ENCODE peak calls at places on chromosomes 1 and 21, in four cellular contexts. Z is ascending aorta, T is A549, U is breast epithelium. K is an unnamed sample.

GRCh38 chr1:31760901-31761470 is 3.2 kb downstream of the ADGRB2 start:
- DNase-seq in Z (peak; percentile 49), T (peak; percentile 58), U (peak; percentile 68), K (no peak)

GRCh38 chr1:94924967-94925366 is 1.9 kb downstream of the CNN3 start:
- DNase-seq in Z (no peak), U (no peak), T (no peak), K (no peak)

GRCh38 chr1:116403506-116404136 is 30.6 kb downstream of the ATP1A1 start:
- DNase-seq in T (no peak), U (no peak), Z (no peak), K (no peak)

GRCh38 chr1:173868266-173869107 is at the start of gene ZBTB37:
- DNase-seq in Z (peak; percentile 43), T (peak; percentile 91), U (peak; percentile 91), K (no peak)

GRCh38 chr21:45603481-45603880 is 40.0 kb upstream of the PCBP3 start:
- DNase-seq in U (no peak), T (no peak), Z (no peak), K (no peak)

GRCh38 chr1:7704214-7705047 is 66.7 kb upstream of the VAMP3 start:
- DNase-seq in Z (peak; percentile 82), T (peak; percentile 83), U (peak; percentile 97), K (peak; percentile 55)

GRCh38 chr21:39114871-39115658 is 68.2 kb downstream of the PSMG1 start:
- DNase-seq in Z (no peak), U (no peak), T (no peak), K (no peak)

GRCh38 chr1:79497193-79497773 is 490.8 kb upstream of the ADGRL4 start:
- DNase-seq in U (no peak), T (peak; percentile 20), Z (no peak), K (no peak)

GRCh38 chr1:247402099-247402706 is 13.8 kb upstream of the NLRP3 start:
- DNase-seq in T (no peak), U (no peak), Z (no peak), K (no peak)

GRCh38 chr1:113809651-113810602 is 2.3 kb downstream of the RSBN1 start:
- DNase-seq in U (no peak), Z (no peak), T (peak; percentile 24), K (no peak)

GRCh38 chr1:116255933-116256649 is 117.0 kb upstream of the ATP1A1 start:
- DNase-seq in U (no peak), Z (no peak), T (no peak), K (no peak)

DNA sequence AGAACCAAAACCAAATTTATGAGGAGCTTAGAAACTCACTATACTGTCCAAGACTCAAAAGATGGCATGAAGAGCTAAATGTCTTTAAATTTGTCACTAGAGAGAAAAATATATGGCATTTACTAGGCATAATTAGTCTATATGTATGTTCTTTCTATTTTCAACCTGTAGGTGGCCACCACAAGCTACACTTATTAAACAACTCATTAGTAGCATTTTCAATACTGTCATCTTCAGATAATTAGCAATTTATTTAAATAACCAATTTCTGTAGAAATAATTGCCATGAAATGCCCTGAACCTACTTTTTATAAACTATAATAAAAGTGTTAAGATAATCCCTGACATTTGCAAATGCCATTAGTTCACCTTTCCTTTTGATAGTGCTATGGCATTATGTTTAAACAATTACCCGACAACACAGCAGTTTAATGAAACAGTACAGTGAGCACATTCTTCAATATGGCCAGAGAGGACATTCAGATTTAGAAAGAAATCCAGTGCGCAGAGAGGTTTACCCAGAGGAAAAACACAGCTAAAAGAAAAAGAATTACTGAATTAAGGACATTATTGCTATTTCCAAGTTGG is 522.5 kb downstream of the PTBP2 start:
- DNase-seq in T (peak; percentile 4), U (no peak), Z (no peak), K (no peak)
- TF ChIP-seq CTCF in T (peak; percentile 53), U (no peak), Z (no peak), K (peak; percentile 34)

GRCh38 chr21:21148009-21148408 is 149.8 kb downstream of the NCAM2 start:
- DNase-seq in Z (no peak), T (no peak), U (no peak), K (no peak)

GRCh38 chr21:21147374-21147745 is 149.2 kb downstream of the NCAM2 start:
- DNase-seq in U (no peak), Z (no peak), T (no peak), K (no peak)

GRCh38 chr21:21146587-21147373 is 148.6 kb downstream of the NCAM2 start:
- DNase-seq in U (no peak), Z (no peak), T (no peak), K (no peak)

GRCh38 chr21:21148514-21148913 is 150.3 kb downstream of the NCAM2 start:
- DNase-seq in T (no peak), U (no peak), Z (no peak), K (no peak)

DNA sequence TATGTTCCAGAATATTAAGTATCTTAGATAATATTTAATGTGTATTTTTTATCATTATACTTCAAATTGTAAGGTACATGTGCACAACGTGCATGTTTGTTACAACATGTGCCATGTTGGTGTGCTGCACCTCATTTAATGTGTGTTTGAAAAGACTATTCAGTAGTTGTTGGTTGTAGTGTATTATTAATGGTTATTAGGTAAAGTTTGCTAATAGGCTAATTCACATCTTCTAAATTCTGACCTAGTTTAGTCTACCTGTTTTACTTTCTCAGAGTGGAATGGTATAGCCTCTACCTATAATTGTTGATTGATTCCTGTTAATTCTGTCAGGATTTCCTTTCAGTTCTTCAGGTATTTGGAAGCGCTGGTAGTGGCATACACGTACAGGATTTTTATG is 153.0 kb downstream of the NCAM2 start:
- DNase-seq in T (no peak), Z (no peak), U (no peak), K (no peak)
- H3K4me3 ChIP-seq in T (no peak overlapping the region), Z (no peak overlapping the region), U (no peak overlapping the region), K (no peak overlapping the region)

DNA sequence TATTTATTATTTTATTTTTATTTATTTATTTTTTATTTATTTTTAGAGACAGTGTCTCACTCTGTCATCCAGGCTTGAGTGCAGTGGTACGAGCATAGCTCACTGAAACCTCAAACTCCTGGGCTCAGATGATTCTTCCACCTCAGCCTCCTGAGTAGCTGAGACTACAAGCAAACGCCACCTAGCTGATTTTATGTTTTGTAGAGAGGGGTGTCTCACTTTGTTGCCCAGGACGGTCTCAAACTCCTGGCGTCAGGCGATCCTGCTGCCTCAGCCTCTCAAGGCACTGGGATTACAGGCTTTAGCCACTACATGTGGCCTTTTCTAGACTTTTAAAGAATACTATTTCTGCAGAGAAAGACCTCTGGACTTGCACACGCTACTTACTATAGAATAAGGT is 61.3 kb upstream of the C1orf53 start:
- DNase-seq in T (no peak), Z (no peak), U (no peak), K (no peak)
- TF ChIP-seq CTCF in T (peak; percentile 9), Z (no peak), U (no peak), K (no peak)

DNA sequence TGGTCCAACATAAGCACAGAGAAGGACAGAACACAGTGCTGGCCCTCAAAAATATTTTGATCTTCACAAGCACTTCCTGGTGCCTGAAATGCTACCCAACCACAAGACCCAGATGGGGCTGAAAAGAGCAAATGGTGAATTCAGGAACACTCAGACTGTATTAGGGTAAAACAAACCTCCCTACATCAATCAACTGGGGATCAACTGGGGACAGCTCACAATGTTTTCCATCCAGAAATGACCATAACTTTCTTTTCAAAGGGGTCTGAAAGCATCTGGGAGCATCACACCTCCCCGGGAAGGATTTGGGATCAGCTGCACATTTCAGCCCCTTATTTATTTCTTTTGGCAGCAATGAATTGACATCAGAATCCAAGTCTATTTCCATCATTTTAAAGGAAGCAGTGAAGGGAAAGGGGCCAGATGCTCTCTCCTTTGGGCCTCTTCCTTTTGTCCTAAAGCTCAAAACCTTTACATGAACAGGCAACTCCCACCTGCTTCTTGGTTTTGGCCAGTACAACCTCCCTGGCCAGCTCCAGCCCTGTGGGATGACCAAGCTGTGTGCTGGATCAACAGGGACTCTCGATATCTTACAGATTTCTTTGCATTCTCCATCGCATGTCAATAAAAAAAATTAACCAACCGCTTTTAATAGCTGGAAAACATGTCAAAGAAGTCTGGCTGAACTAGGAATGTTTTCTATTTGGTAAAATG is 45.6 kb downstream of the KCNN3 start:
- DNase-seq in Z (no peak), T (no peak), U (no peak), K (no peak)
- H3K4me3 ChIP-seq in Z (no peak overlapping the region), T (no peak overlapping the region), U (no peak overlapping the region), K (no peak overlapping the region)

DNA sequence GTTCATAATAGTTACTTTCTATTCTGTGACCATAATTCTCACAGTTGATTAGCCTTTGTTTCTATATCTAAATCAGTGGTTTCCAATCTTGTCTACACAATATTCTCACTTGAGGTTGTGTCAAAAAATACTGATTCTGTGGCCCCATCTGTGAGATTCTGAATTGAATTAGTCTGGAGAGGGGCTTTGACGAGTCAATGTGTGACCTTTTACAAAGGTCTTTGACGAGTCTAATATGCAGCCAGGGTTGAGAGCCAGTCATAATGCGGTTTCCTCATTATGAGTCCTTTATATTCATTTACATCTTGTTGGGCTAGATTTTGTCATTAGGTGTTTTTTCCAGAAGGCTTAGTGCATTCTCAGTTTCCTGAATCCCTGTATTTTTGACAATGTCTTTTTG is 19.7 kb downstream of the FCRL5 start:
- DNase-seq in Z (no peak), T (no peak), U (no peak), K (no peak)
- TF ChIP-seq CTCF in Z (no peak), T (no peak), U (no peak), K (no peak)

GRCh38 chr1:164753521-164754077 is 194.6 kb downstream of the PBX1 start:
- DNase-seq in Z (no peak), T (no peak), U (no peak), K (no peak)

GRCh38 chr1:164746677-164747076 is 187.7 kb downstream of the PBX1 start:
- DNase-seq in U (no peak), T (no peak), Z (no peak), K (no peak)

GRCh38 chr1:164743991-164744390 is 185.0 kb downstream of the PBX1 start:
- DNase-seq in Z (no peak), U (no peak), T (no peak), K (no peak)

GRCh38 chr1:164754088-164754600 is 195.2 kb downstream of the PBX1 start:
- DNase-seq in Z (no peak), T (no peak), U (no peak), K (no peak)

GRCh38 chr1:164748253-164748899 is 189.4 kb downstream of the PBX1 start:
- DNase-seq in U (no peak), Z (no peak), T (peak; percentile 98), K (peak; percentile 97)
- H3K4me3 ChIP-seq in U (no peak overlapping the region), Z (no peak overlapping the region), T (no peak overlapping the region), K (no peak overlapping the region)

DNA sequence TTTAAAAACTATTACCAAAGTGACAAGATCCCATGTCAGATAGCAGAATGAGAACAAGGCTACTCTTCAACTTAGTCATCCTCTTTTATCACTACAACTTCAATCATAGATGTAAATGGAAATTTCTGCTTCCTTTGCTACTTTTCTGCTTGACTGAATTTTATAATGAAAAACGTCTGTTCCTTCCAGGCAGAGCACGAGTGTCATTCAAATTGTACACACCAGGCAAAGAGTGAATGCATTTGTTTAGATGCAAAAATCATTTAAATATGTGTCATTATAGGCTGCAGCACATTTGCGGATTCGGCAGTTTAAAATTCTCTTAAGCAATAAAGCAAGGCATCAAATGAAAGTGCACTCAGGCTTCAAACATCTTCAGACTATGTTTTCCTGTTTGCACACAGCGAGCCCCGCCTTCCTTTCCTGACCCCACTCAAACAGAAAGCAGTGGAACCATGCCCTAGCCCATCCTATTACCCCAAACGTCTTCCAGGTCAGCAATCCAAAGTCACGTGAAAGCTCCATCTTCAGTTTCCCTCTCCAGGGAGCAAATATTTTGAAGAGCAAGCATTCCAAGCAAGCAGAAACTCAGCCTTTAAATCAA is 99.6 kb downstream of the APP start:
- DNase-seq in Z (no peak), U (no peak), T (peak; percentile 7), K (no peak)
- TF ChIP-seq CTCF in Z (no peak), U (no peak), T (no peak), K (no peak)

K was measured in retinal pigment epithelial cell.